ENCODE peak calls at places on chromosome 20, in four cellular contexts. Y is foreskin fibroblast, N is ovary, A is fibroblast of villous mesenchyme. L is an unnamed sample.

GRCh38 chr20:37938954-37939353 is 36.0 kb downstream of the VSTM2L start:
- DNase-seq in Y (no peak), N (no peak), A (no peak), L (no peak)

GRCh38 chr20:7010584-7010983 is 243.1 kb downstream of the BMP2 start:
- DNase-seq in Y (no peak), N (no peak), A (peak; percentile 42), L (peak; percentile 18)

GRCh38 chr20:58883243-58883691 is 30.8 kb downstream of the GNAS start:
- DNase-seq in Y (no peak), N (no peak), A (no peak), L (peak; percentile 50)

GRCh38 chr20:57499676-57500075 is 25.3 kb downstream of the CTCFL start:
- DNase-seq in Y (no peak), N (no peak), A (no peak), L (no peak)

GRCh38 chr20:62122659-62123449 is 579 bp downstream of the LSM14B start:
- DNase-seq in Y (peak; percentile 35), N (peak; percentile 47), A (peak; percentile 39), L (peak; percentile 45)

GRCh38 chr20:5195655-5196054 is 68.8 kb downstream of the CDS2 start:
- DNase-seq in Y (peak; percentile 61), N (no peak), A (no peak), L (peak; percentile 77)

GRCh38 chr20:34512266-34512954 is 3.8 kb upstream of the DYNLRB1 start:
- DNase-seq in Y (peak; percentile 25), N (no peak), A (peak; percentile 23), L (no peak)

GRCh38 chr20:51404297-51405060 is 138.0 kb downstream of the NFATC2 start:
- DNase-seq in Y (no peak), N (no peak), A (peak; percentile 51), L (peak; percentile 94)

GRCh38 chr20:3210346-3210745 is 1.0 kb downstream of the ITPA start:
- DNase-seq in Y (no peak), N (no peak), A (no peak), L (no peak)

GRCh38 chr20:38941726-38942389 is 15.6 kb downstream of the FAM83D start:
- DNase-seq in Y (no peak), N (no peak), A (no peak), L (no peak)

GRCh38 chr20:57163041-57163440 is 103.4 kb downstream of the BMP7 start:
- DNase-seq in Y (no peak), N (no peak), A (no peak), L (no peak)

GRCh38 chr20:58374906-58375760 is 13.9 kb upstream of the VAPB start:
- DNase-seq in Y (peak; percentile 25), N (no peak), A (peak; percentile 12), L (peak; percentile 76)

GRCh38 chr20:62159835-62160234 is 16.3 kb downstream of the SS18L1 start:
- DNase-seq in Y (no peak), N (no peak), A (no peak), L (no peak)

GRCh38 chr20:57396212-57396611 is 5.0 kb downstream of the RBM38 start:
- DNase-seq in Y (no peak), N (no peak), A (no peak), L (no peak)

GRCh38 chr20:34989670-34990069 is 34.0 kb downstream of the MYH7B start:
- DNase-seq in Y (no peak), N (no peak), A (no peak), L (no peak)

GRCh38 chr20:3592931-3593330 is 70.3 kb downstream of the GFRA4 start:
- DNase-seq in Y (no peak), N (no peak), A (no peak), L (no peak)

GRCh38 chr20:40843251-40843650 is 154.2 kb upstream of the MAFB start:
- DNase-seq in Y (peak; percentile 34), N (no peak), A (peak; percentile 2), L (peak; percentile 8)

GRCh38 chr20:50401587-50402343 is 108.4 kb upstream of the PTPN1 start:
- DNase-seq in Y (no peak), N (no peak), A (no peak), L (no peak)

GRCh38 chr20:17854307-17854903 is 114.2 kb downstream of the SNX5 start:
- DNase-seq in Y (no peak), N (peak; percentile 55), A (peak; percentile 51), L (peak; percentile 69)

GRCh38 chr20:15056231-15056630 is 718.8 kb upstream of the FLRT3 start:
- DNase-seq in Y (no peak), N (no peak), A (no peak), L (no peak)

GRCh38 chr20:44137210-44137781 is 49.7 kb downstream of the JPH2 start:
- DNase-seq in Y (no peak), N (peak; percentile 29), A (peak; percentile 58), L (peak; percentile 25)

GRCh38 chr20:56933331-56933698 is 304.2 kb downstream of the TFAP2C start:
- DNase-seq in Y (no peak), N (no peak), A (no peak), L (no peak)

GRCh38 chr20:50193851-50194830 is 3.5 kb downstream of the CEBPB start:
- DNase-seq in Y (no peak), N (peak; percentile 56), A (peak; percentile 58), L (peak; percentile 30)

GRCh38 chr20:20894753-20895152 is 182.3 kb upstream of the RALGAPA2 start:
- DNase-seq in Y (no peak), N (no peak), A (no peak), L (no peak)

GRCh38 chr20:45445805-45446562 is 23.6 kb upstream of the WFDC2 start:
- DNase-seq in Y (no peak), N (no peak), A (no peak), L (peak; percentile 39)

GRCh38 chr20:5400164-5400762 is 83.5 kb upstream of the PROKR2 start:
- DNase-seq in Y (no peak), N (no peak), A (peak; percentile 32), L (peak; percentile 56)

GRCh38 chr20:573414-574296 is 30.1 kb upstream of the CSNK2A1 start:
- DNase-seq in Y (no peak), N (no peak), A (no peak), L (no peak)

GRCh38 chr20:34549291-34549928 is 9.1 kb upstream of the MAP1LC3A start:
- DNase-seq in Y (no peak), N (no peak), A (no peak), L (no peak)

GRCh38 chr20:37986873-37987601 is 46.2 kb downstream of the TTI1 start:
- DNase-seq in Y (peak; percentile 14), N (no peak), A (peak; percentile 8), L (no peak)

GRCh38 chr20:3374296-3374695 is 33.2 kb downstream of the DNAAF9 start:
- DNase-seq in Y (no peak), N (no peak), A (no peak), L (no peak)

GRCh38 chr20:4038676-4039075 is 23.3 kb upstream of the RNF24 start:
- DNase-seq in Y (no peak), N (no peak), A (no peak), L (no peak)

GRCh38 chr20:58810116-58810878 is 40.4 kb downstream of the GNAS-AS1 start:
- DNase-seq in Y (no peak), N (no peak), A (no peak), L (peak; percentile 14)

GRCh38 chr20:46945465-46945864 is 50.8 kb downstream of the EYA2 start:
- DNase-seq in Y (no peak), N (no peak), A (peak; percentile 74), L (peak; percentile 56)

GRCh38 chr20:49635171-49635570 is 67.2 kb upstream of the PTGIS start:
- DNase-seq in Y (no peak), N (peak; percentile 86), A (peak; percentile 35), L (no peak)

GRCh38 chr20:32356935-32357868 is 929 bp upstream of the ASXL1 start:
- DNase-seq in Y (peak; percentile 41), N (peak; percentile 33), A (no peak), L (peak; percentile 64)

GRCh38 chr20:16581241-16581640 is 8.0 kb upstream of the KIF16B start:
- DNase-seq in Y (no peak), N (no peak), A (no peak), L (no peak)

GRCh38 chr20:24111858-24112257 is 123.3 kb upstream of the GGTLC1 start:
- DNase-seq in Y (no peak), N (no peak), A (no peak), L (no peak)

GRCh38 chr20:24109008-24109407 is 120.4 kb upstream of the GGTLC1 start:
- DNase-seq in Y (no peak), N (no peak), A (no peak), L (no peak)

GRCh38 chr20:24106801-24107158 is 118.2 kb upstream of the GGTLC1 start:
- DNase-seq in Y (no peak), N (no peak), A (no peak), L (no peak)

GRCh38 chr20:24112360-24112759 is 123.8 kb upstream of the GGTLC1 start:
- DNase-seq in Y (no peak), N (no peak), A (no peak), L (no peak)

DNA sequence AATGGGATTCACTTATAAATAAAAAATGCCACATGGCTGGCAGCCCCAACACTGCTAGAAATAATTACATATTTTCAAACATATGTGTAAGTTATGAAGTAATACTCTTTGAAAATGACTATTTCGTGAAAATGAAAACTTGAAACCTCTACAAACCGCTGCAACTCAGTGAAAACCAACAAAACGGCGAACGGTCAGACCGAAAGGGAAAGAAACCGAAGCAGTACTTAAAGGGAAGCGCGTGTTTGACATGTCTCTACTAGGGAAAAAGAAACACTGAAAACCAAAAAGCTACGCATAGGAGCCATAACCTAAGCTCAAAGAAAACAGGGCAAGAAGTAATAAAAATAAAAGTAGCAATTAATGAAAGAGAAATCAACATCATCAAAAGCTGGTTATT is 121.0 kb upstream of the GGTLC1 start:
- DNase-seq in Y (no peak), N (no peak), A (no peak), L (no peak)
- H3K4me3 ChIP-seq in Y (no peak overlapping the region), N (no peak overlapping the region), A (no peak overlapping the region), L (no peak overlapping the region)

GRCh38 chr20:19588731-19589130 is 169.3 kb upstream of the RIN2 start:
- DNase-seq in Y (no peak), N (peak; percentile 35), A (no peak), L (no peak)
- TF ChIP-seq CTCF in Y (no peak), N (no peak), A (no peak), L (no peak)

GRCh38 chr20:53468583-53468982 is 125.1 kb downstream of the ZNF217 start:
- DNase-seq in Y (no peak), N (no peak), A (no peak), L (no peak)
- H3K4me3 ChIP-seq in Y (no peak overlapping the region), N (no peak overlapping the region), A (no peak overlapping the region), L (no peak overlapping the region)

DNA sequence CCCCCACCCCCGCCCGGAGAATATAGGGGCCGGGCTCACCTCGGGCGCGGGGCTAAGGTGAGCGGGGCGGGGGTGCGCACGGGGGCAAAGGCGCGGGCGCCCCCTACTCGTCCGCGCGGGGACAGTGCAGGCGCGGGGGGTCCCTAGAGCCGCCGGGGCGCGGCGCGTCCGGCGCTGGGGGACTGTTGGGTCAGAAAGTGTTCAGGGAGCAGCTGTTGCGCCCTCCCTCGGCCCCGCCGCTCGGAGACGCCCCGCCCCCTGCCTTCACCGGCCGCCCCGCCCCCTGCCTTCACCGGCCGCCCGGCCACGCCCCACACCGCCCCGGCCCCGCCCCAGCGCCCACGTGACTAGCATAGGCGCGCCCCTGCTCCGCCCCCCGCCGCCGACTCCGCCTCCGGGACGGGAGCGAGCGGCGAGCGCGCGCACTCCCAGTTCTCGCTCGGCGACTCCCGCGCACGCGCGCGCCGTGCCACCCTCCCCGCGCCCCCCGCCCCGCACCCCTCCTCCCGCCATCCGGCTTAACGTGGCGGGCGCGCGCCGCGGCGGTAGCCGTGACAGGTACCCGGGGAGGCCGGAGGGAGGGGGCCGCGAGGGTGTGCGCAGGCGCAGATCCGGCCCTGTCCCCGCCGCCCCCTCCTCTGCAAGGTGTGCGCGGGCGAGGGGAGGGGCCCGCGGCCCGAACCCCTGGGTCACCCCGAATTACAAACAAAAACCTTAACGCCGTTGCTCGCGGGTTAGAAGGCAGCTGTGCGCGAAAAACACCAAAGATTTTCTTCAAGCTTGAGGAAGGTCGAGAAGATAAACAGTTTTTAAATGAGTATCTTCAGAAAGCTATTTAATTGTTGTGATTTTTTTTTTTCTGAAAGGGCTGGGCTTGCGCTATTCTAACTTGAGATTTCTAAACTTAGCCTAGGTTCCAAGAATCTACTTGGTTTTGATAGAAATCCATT is 704 bp upstream of the ZNF217 start:
- DNase-seq in Y (peak; percentile 92), N (peak; percentile 98), A (peak; percentile 95), L (peak; percentile 95)
- TF ChIP-seq CTCF in Y (no peak), N (no peak), A (no peak), L (no peak)